ENCODE peak calls at places on chromosomes 6 and 20, in five cellular contexts. One of them, this sample, is unnamed.

GRCh38 chr6:160692369-160692959 is 9.6 kb upstream of the PLG start:
- DNase-seq in RKO: no peak
- DNase-seq in stimulated activated CD4-positive, alpha-beta T cell treated with anti-CD3 and anti-CD28 coated beads, TNF-alpha, amount 100 ng/mL, for 24 hours: no peak
- DNase-seq in H7: peak; percentile 49
- DNase-seq in cardiac fibroblast: no peak
- DNase-seq in this sample: no peak

GRCh38 chr6:2733736-2734480 is 16.8 kb downstream of the MYLK4 start:
- DNase-seq in cardiac fibroblast: no peak
- DNase-seq in RKO: no peak
- DNase-seq in stimulated activated CD4-positive, alpha-beta T cell treated with anti-CD3 and anti-CD28 coated beads, TNF-alpha, amount 100 ng/mL, for 24 hours: no peak
- DNase-seq in H7: no peak
- DNase-seq in this sample: no peak

GRCh38 chr6:107114213-107114871 is 973 bp downstream of the BEND3 start:
- DNase-seq in cardiac fibroblast: peak; percentile 92
- DNase-seq in stimulated activated CD4-positive, alpha-beta T cell treated with anti-CD3 and anti-CD28 coated beads, TNF-alpha, amount 100 ng/mL, for 24 hours: peak; percentile 41
- DNase-seq in H7: peak; percentile 94
- DNase-seq in RKO: peak; percentile 78
- DNase-seq in this sample: peak; percentile 85

GRCh38 chr6:36139431-36139830 is 9.1 kb downstream of the MAPK13 start:
- DNase-seq in stimulated activated CD4-positive, alpha-beta T cell treated with anti-CD3 and anti-CD28 coated beads, TNF-alpha, amount 100 ng/mL, for 24 hours: no peak
- DNase-seq in H7: peak; percentile 90
- DNase-seq in cardiac fibroblast: peak; percentile 51
- DNase-seq in RKO: no peak
- DNase-seq in this sample: peak; percentile 11

GRCh38 chr6:154792761-154793160 is 59.5 kb downstream of the SCAF8 start:
- DNase-seq in stimulated activated CD4-positive, alpha-beta T cell treated with anti-CD3 and anti-CD28 coated beads, TNF-alpha, amount 100 ng/mL, for 24 hours: no peak
- DNase-seq in H7: no peak
- DNase-seq in cardiac fibroblast: no peak
- DNase-seq in RKO: peak; percentile 21
- DNase-seq in this sample: no peak

GRCh38 chr20:10167594-10167993 is 51.0 kb upstream of the SNAP25 start:
- DNase-seq in cardiac fibroblast: no peak
- DNase-seq in RKO: no peak
- DNase-seq in stimulated activated CD4-positive, alpha-beta T cell treated with anti-CD3 and anti-CD28 coated beads, TNF-alpha, amount 100 ng/mL, for 24 hours: no peak
- DNase-seq in H7: no peak
- DNase-seq in this sample: no peak

GRCh38 chr20:25336561-25337422 is 53.8 kb downstream of the ABHD12 start:
- DNase-seq in RKO: no peak
- DNase-seq in stimulated activated CD4-positive, alpha-beta T cell treated with anti-CD3 and anti-CD28 coated beads, TNF-alpha, amount 100 ng/mL, for 24 hours: no peak
- DNase-seq in H7: peak; percentile 79
- DNase-seq in cardiac fibroblast: peak; percentile 66
- DNase-seq in this sample: peak; percentile 19

GRCh38 chr6:30879684-30880427 is 4.5 kb upstream of the DDR1 start:
- DNase-seq in H7: no peak
- DNase-seq in stimulated activated CD4-positive, alpha-beta T cell treated with anti-CD3 and anti-CD28 coated beads, TNF-alpha, amount 100 ng/mL, for 24 hours: no peak
- DNase-seq in RKO: no peak
- DNase-seq in cardiac fibroblast: no peak
- DNase-seq in this sample: no peak

GRCh38 chr20:16583444-16583843 is 10.2 kb upstream of the KIF16B start:
- DNase-seq in H7: no peak
- DNase-seq in RKO: peak; percentile 64
- DNase-seq in stimulated activated CD4-positive, alpha-beta T cell treated with anti-CD3 and anti-CD28 coated beads, TNF-alpha, amount 100 ng/mL, for 24 hours: no peak
- DNase-seq in cardiac fibroblast: no peak
- DNase-seq in this sample: no peak

GRCh38 chr6:138272543-138273305 is 54.4 kb upstream of the PBOV1 start:
- DNase-seq in RKO: no peak
- DNase-seq in cardiac fibroblast: no peak
- DNase-seq in stimulated activated CD4-positive, alpha-beta T cell treated with anti-CD3 and anti-CD28 coated beads, TNF-alpha, amount 100 ng/mL, for 24 hours: no peak
- DNase-seq in H7: no peak
- DNase-seq in this sample: no peak

GRCh38 chr20:48056218-48056617 is 270.9 kb upstream of the SULF2 start:
- DNase-seq in RKO: no peak
- DNase-seq in stimulated activated CD4-positive, alpha-beta T cell treated with anti-CD3 and anti-CD28 coated beads, TNF-alpha, amount 100 ng/mL, for 24 hours: no peak
- DNase-seq in H7: no peak
- DNase-seq in cardiac fibroblast: no peak
- DNase-seq in this sample: no peak

GRCh38 chr20:6685181-6685582 is 82.3 kb upstream of the BMP2 start:
- DNase-seq in H7: no peak
- DNase-seq in RKO: peak; percentile 52
- DNase-seq in cardiac fibroblast: no peak
- DNase-seq in stimulated activated CD4-positive, alpha-beta T cell treated with anti-CD3 and anti-CD28 coated beads, TNF-alpha, amount 100 ng/mL, for 24 hours: no peak
- DNase-seq in this sample: no peak

GRCh38 chr6:111171577-111172400 is 84.5 kb downstream of the SLC16A10 start:
- DNase-seq in stimulated activated CD4-positive, alpha-beta T cell treated with anti-CD3 and anti-CD28 coated beads, TNF-alpha, amount 100 ng/mL, for 24 hours: no peak
- DNase-seq in H7: no peak
- DNase-seq in RKO: no peak
- DNase-seq in cardiac fibroblast: no peak
- DNase-seq in this sample: no peak

GRCh38 chr20:51650685-51651134 is 108.2 kb upstream of the NFATC2 start:
- DNase-seq in H7: no peak
- DNase-seq in RKO: peak; percentile 26
- DNase-seq in stimulated activated CD4-positive, alpha-beta T cell treated with anti-CD3 and anti-CD28 coated beads, TNF-alpha, amount 100 ng/mL, for 24 hours: no peak
- DNase-seq in cardiac fibroblast: peak; percentile 66
- DNase-seq in this sample: peak; percentile 65

GRCh38 chr20:47412073-47412472 is 55.6 kb upstream of the ZMYND8 start:
- DNase-seq in cardiac fibroblast: no peak
- DNase-seq in RKO: no peak
- DNase-seq in stimulated activated CD4-positive, alpha-beta T cell treated with anti-CD3 and anti-CD28 coated beads, TNF-alpha, amount 100 ng/mL, for 24 hours: no peak
- DNase-seq in H7: no peak
- DNase-seq in this sample: no peak

GRCh38 chr20:25324412-25324811 is 66.2 kb downstream of the ABHD12 start:
- DNase-seq in RKO: no peak
- DNase-seq in stimulated activated CD4-positive, alpha-beta T cell treated with anti-CD3 and anti-CD28 coated beads, TNF-alpha, amount 100 ng/mL, for 24 hours: no peak
- DNase-seq in cardiac fibroblast: no peak
- DNase-seq in H7: peak; percentile 35
- DNase-seq in this sample: no peak

GRCh38 chr6:110681543-110682459 is 133.5 kb downstream of the CDK19 start:
- DNase-seq in H7: no peak
- DNase-seq in stimulated activated CD4-positive, alpha-beta T cell treated with anti-CD3 and anti-CD28 coated beads, TNF-alpha, amount 100 ng/mL, for 24 hours: no peak
- DNase-seq in cardiac fibroblast: no peak
- DNase-seq in RKO: no peak
- DNase-seq in this sample: no peak

GRCh38 chr6:4356899-4357659 is 221.7 kb upstream of the ECI2 start:
- DNase-seq in H7: no peak
- DNase-seq in stimulated activated CD4-positive, alpha-beta T cell treated with anti-CD3 and anti-CD28 coated beads, TNF-alpha, amount 100 ng/mL, for 24 hours: no peak
- DNase-seq in RKO: no peak
- DNase-seq in cardiac fibroblast: no peak
- DNase-seq in this sample: no peak

GRCh38 chr6:136510782-136511181 is 39.4 kb downstream of the MAP7 start:
- DNase-seq in cardiac fibroblast: no peak
- DNase-seq in stimulated activated CD4-positive, alpha-beta T cell treated with anti-CD3 and anti-CD28 coated beads, TNF-alpha, amount 100 ng/mL, for 24 hours: no peak
- DNase-seq in RKO: no peak
- DNase-seq in H7: no peak
- DNase-seq in this sample: no peak

GRCh38 chr6:29071831-29072723 is 15.0 kb downstream of the OR2B3 start:
- DNase-seq in H7: peak; percentile 61
- DNase-seq in cardiac fibroblast: peak; percentile 10
- DNase-seq in stimulated activated CD4-positive, alpha-beta T cell treated with anti-CD3 and anti-CD28 coated beads, TNF-alpha, amount 100 ng/mL, for 24 hours: no peak
- DNase-seq in RKO: peak; percentile 70
- DNase-seq in this sample: peak; percentile 54

GRCh38 chr6:12861603-12862002 is 145.0 kb downstream of the PHACTR1 start:
- DNase-seq in H7: no peak
- DNase-seq in stimulated activated CD4-positive, alpha-beta T cell treated with anti-CD3 and anti-CD28 coated beads, TNF-alpha, amount 100 ng/mL, for 24 hours: no peak
- DNase-seq in cardiac fibroblast: no peak
- DNase-seq in RKO: no peak
- DNase-seq in this sample: no peak

GRCh38 chr6:103122766-103123601 is 1729.5 kb downstream of the GRIK2 start:
- DNase-seq in H7: peak; percentile 16
- DNase-seq in cardiac fibroblast: peak; percentile 34
- DNase-seq in stimulated activated CD4-positive, alpha-beta T cell treated with anti-CD3 and anti-CD28 coated beads, TNF-alpha, amount 100 ng/mL, for 24 hours: no peak
- DNase-seq in RKO: peak; percentile 60
- DNase-seq in this sample: peak; percentile 35

GRCh38 chr6:33197431-33198048 is 2.9 kb downstream of the RXRB start:
- DNase-seq in H7: peak; percentile 92
- DNase-seq in cardiac fibroblast: peak; percentile 83
- DNase-seq in stimulated activated CD4-positive, alpha-beta T cell treated with anti-CD3 and anti-CD28 coated beads, TNF-alpha, amount 100 ng/mL, for 24 hours: no peak
- DNase-seq in RKO: peak; percentile 73
- DNase-seq in this sample: peak; percentile 63

GRCh38 chr6:42079941-42080464 is 29.7 kb downstream of the TAF8 start:
- DNase-seq in stimulated activated CD4-positive, alpha-beta T cell treated with anti-CD3 and anti-CD28 coated beads, TNF-alpha, amount 100 ng/mL, for 24 hours: no peak
- DNase-seq in cardiac fibroblast: no peak
- DNase-seq in RKO: no peak
- DNase-seq in H7: no peak
- DNase-seq in this sample: no peak

This sample was measured in ACHN.